ENCODE peak calls at places on chromosomes 1 and 21, in ten cellular contexts. W is AG09309; D is effector memory CD4-positive, alpha-beta T cell; H is left cardiac atrium; X is H54; K is NCI-H1092 treated with DMSO at 0.1 percent for 48 hours; Z is NCI-H2171; O is activated naive CD4-positive, alpha-beta T cell; G is MCF 10A; A is non-pigmented ciliary epithelial cell. J is an unnamed sample.

GRCh38 chr1:30509670-30510069 is 213.7 kb downstream of the MATN1 start:
- DNase-seq in G (no peak), W (no peak), O (no peak), Z (no peak), H (no peak), X (no peak), K (no peak), A (no peak), D (no peak), J (no peak)

GRCh38 chr21:38743772-38744529 is 61.8 kb upstream of the ETS2 start:
- DNase-seq in Z (no peak), A (no peak), O (no peak), D (no peak), W (no peak), G (no peak), H (no peak), X (no peak), K (no peak), J (no peak)

GRCh38 chr1:63770381-63770780 is 3.4 kb upstream of the ROR1 start:
- DNase-seq in D (no peak), O (no peak), Z (no peak), A (no peak), K (no peak), H (no peak), W (no peak), X (no peak), G (no peak), J (no peak)

GRCh38 chr1:182003953-182004586 is 57.4 kb downstream of the ZNF648 start:
- DNase-seq in K (no peak), X (no peak), A (no peak), H (peak), Z (no peak), W (no peak), O (no peak), D (no peak), G (peak), J (no peak)

GRCh38 chr1:203858055-203858454 is 3.3 kb upstream of the SNRPE start:
- DNase-seq in A (peak), H (no peak), X (peak), K (no peak), G (peak), D (no peak), O (no peak), Z (no peak), W (peak), J (peak)

GRCh38 chr1:210332233-210332632 is 3.5 kb downstream of the HHAT start:
- DNase-seq in W (no peak), X (no peak), H (no peak), D (peak), A (no peak), G (no peak), Z (no peak), O (no peak), K (no peak), J (no peak)

GRCh38 chr21:44517175-44517899 is 22.7 kb downstream of the KRTAP10-1 start:
- DNase-seq in H (no peak), O (no peak), W (no peak), Z (peak), X (peak), G (no peak), K (no peak), D (no peak), A (no peak), J (no peak)

GRCh38 chr1:105087496-105087895 is 1337.8 kb downstream of the AMY1C start:
- DNase-seq in H (no peak), D (no peak), O (no peak), A (no peak), X (no peak), Z (no peak), K (no peak), G (peak), W (no peak), J (no peak)

GRCh38 chr1:197868751-197869501 is 33.5 kb upstream of the C1orf53 start:
- DNase-seq in A (peak), X (peak), H (no peak), D (no peak), K (peak), Z (no peak), O (peak), G (peak), W (peak), J (no peak)

GRCh38 chr21:25643486-25643885 is 4.4 kb downstream of the JAM2 start:
- DNase-seq in X (no peak), A (no peak), G (no peak), K (no peak), W (no peak), Z (no peak), O (no peak), H (no peak), D (no peak), J (no peak)

GRCh38 chr1:162443906-162444305 is 32.0 kb upstream of the SH2D1B start:
- DNase-seq in G (no peak), Z (no peak), A (no peak), O (no peak), K (no peak), H (no peak), W (no peak), D (no peak), X (no peak), J (no peak)

GRCh38 chr1:212496673-212497072 is 64.0 kb downstream of the NENF start:
- DNase-seq in D (no peak), H (no peak), K (no peak), G (no peak), X (no peak), A (no peak), W (no peak), Z (no peak), O (no peak), J (no peak)

GRCh38 chr1:240498335-240498734 is 113.6 kb downstream of the GREM2 start:
- DNase-seq in G (no peak), K (no peak), W (no peak), O (no peak), Z (no peak), X (no peak), H (no peak), A (no peak), D (no peak), J (no peak)

GRCh38 chr1:178093958-178094751 is at the start of gene RASAL2:
- DNase-seq in X (peak), H (peak), D (no peak), Z (peak), K (peak), W (no peak), A (no peak), G (peak), O (no peak), J (peak)

GRCh38 chr1:219446288-219446687 is 166.6 kb downstream of the ZC3H11B start:
- DNase-seq in O (no peak), A (no peak), X (no peak), W (no peak), Z (no peak), H (no peak), G (no peak), K (no peak), D (no peak), J (no peak)

GRCh38 chr1:149845416-149845815 is 54.0 kb upstream of the BOLA1 start:
- DNase-seq in O (no peak), H (no peak), Z (no peak), D (no peak), W (no peak), G (peak), K (no peak), A (no peak), X (no peak), J (no peak)

GRCh38 chr21:15062566-15062965 is 2.2 kb downstream of the NRIP1 start:
- DNase-seq in W (no peak), D (no peak), K (no peak), A (no peak), Z (no peak), G (peak), H (no peak), O (no peak), X (no peak), J (no peak)

GRCh38 chr1:159889821-159890252 is 10.1 kb downstream of the CFAP45 start:
- DNase-seq in O (no peak), W (peak), K (no peak), X (peak), A (peak), H (peak), G (peak), D (no peak), Z (no peak), J (peak)

GRCh38 chr1:1433804-1434130 is 1.7 kb upstream of the VWA1 start:
- DNase-seq in O (no peak), K (no peak), D (no peak), W (no peak), H (peak), Z (no peak), G (no peak), X (peak), A (no peak), J (no peak)

GRCh38 chr1:117780981-117781475 is 148.4 kb downstream of the GDAP2 start:
- DNase-seq in A (no peak), H (no peak), Z (peak), O (no peak), K (no peak), X (no peak), G (no peak), D (no peak), W (no peak), J (no peak)

GRCh38 chr1:168556647-168557046 is 12.8 kb upstream of the XCL2 start:
- DNase-seq in Z (no peak), W (no peak), O (no peak), G (no peak), X (no peak), K (no peak), D (no peak), H (no peak), A (no peak), J (no peak)

GRCh38 chr1:109887890-109888289 is 22.8 kb upstream of the CSF1 start:
- DNase-seq in W (no peak), D (no peak), H (no peak), O (no peak), G (no peak), K (no peak), X (no peak), A (no peak), Z (no peak), J (no peak)

GRCh38 chr1:23763040-23763577 is 15.1 kb upstream of the PITHD1 start:
- DNase-seq in O (no peak), A (no peak), K (no peak), H (no peak), X (no peak), G (no peak), W (no peak), D (no peak), Z (no peak), J (no peak)

GRCh38 chr1:205042911-205043806 is at the start of gene CNTN2:
- DNase-seq in O (no peak), W (no peak), A (no peak), X (no peak), Z (no peak), G (no peak), K (no peak), D (no peak), H (no peak), J (no peak)

GRCh38 chr1:38126970-38127369 is 80.4 kb upstream of the POU3F1 start:
- DNase-seq in Z (no peak), A (no peak), K (no peak), D (no peak), G (no peak), H (no peak), W (no peak), O (no peak), X (no peak), J (no peak)

GRCh38 chr1:40450491-40451237 is 388 bp downstream of the ZFP69B start:
- DNase-seq in Z (peak), K (peak), G (peak), A (peak), X (peak), O (peak), W (no peak), D (peak), H (peak), J (no peak)

GRCh38 chr1:61865646-61866220 is 123.5 kb downstream of the PATJ start:
- DNase-seq in H (no peak), D (no peak), Z (no peak), A (no peak), K (no peak), X (no peak), W (no peak), O (no peak), G (no peak), J (no peak)

GRCh38 chr1:92419642-92420041 is 67.1 kb downstream of the GFI1 start:
- DNase-seq in O (no peak), D (no peak), X (no peak), A (no peak), G (no peak), K (no peak), H (no peak), Z (no peak), W (no peak), J (no peak)

GRCh38 chr1:18109756-18110597 is 2.4 kb downstream of the IGSF21 start:
- DNase-seq in W (no peak), G (no peak), K (peak), H (peak), D (no peak), Z (no peak), O (no peak), X (no peak), A (no peak), J (no peak)

GRCh38 chr1:81596341-81596740 is 204.4 kb upstream of the ADGRL2 start:
- DNase-seq in G (no peak), H (no peak), Z (no peak), K (no peak), D (no peak), W (no peak), O (no peak), X (no peak), A (no peak), J (no peak)